ENCODE peak calls at places on chromosomes 5 and 9, in five cellular contexts. J is NCI-H1105 treated with DMSO at 0.1 percent for 48 hours, P is NCI-H524, C is heart right ventricle, H is NCI-H1436. D is an unnamed sample.
A peak's percentile ranks its signal among the peaks of the same experiment; 100 is the strongest.

GRCh38 chr5:170179626-170180025 is 53.2 kb upstream of the C5orf58 start:
- DNase-seq in H (no peak), J (no peak), P (no peak), C (no peak), D (no peak)

GRCh38 chr9:126228779-126229444 is 97.7 kb upstream of the MVB12B start:
- DNase-seq in J (peak; percentile 54), H (peak; percentile 62), P (peak; percentile 86), C (peak; percentile 71), D (peak; percentile 93)

GRCh38 chr9:93669116-93669957 is 93.0 kb downstream of the PHF2 start:
- DNase-seq in P (no peak), H (no peak), C (no peak), J (no peak), D (peak; percentile 24)

GRCh38 chr5:124797665-124798087 is 51.2 kb upstream of the ZNF608 start:
- DNase-seq in H (no peak), P (no peak), J (no peak), C (peak; percentile 41), D (no peak)

GRCh38 chr9:79800578-79800977 is 228.8 kb downstream of the TLE4 start:
- DNase-seq in J (no peak), C (no peak), H (no peak), P (no peak), D (no peak)

GRCh38 chr9:108809269-108809668 is 46.5 kb downstream of the ACTL7B start:
- DNase-seq in H (no peak), P (no peak), J (no peak), C (no peak), D (no peak)

GRCh38 chr5:159003045-159004030 is 96.4 kb downstream of the EBF1 start:
- DNase-seq in J (peak; percentile 0), C (no peak), P (peak; percentile 96), H (peak; percentile 17), D (peak; percentile 40)

GRCh38 chr5:66118294-66118693 is 25.8 kb upstream of the SREK1 start:
- DNase-seq in H (no peak), J (no peak), C (no peak), P (no peak), D (no peak)

GRCh38 chr5:154868702-154869101 is 10.3 kb downstream of the CNOT8 start:
- DNase-seq in P (peak; percentile 61), H (no peak), C (no peak), J (no peak), D (peak; percentile 53)

GRCh38 chr9:91562412-91562811 is 138.8 kb upstream of the NFIL3 start:
- DNase-seq in P (no peak), H (no peak), J (no peak), C (no peak), D (no peak)

GRCh38 chr5:176994460-176995121 is 12.0 kb downstream of the UIMC1 start:
- DNase-seq in P (no peak), C (no peak), H (no peak), J (no peak), D (no peak)

GRCh38 chr9:13721481-13722235 is 442.2 kb upstream of the MPDZ start:
- DNase-seq in H (no peak), P (no peak), C (no peak), J (no peak), D (no peak)

GRCh38 chr5:167261309-167262100 is 1029.9 kb upstream of the WWC1 start:
- DNase-seq in C (no peak), J (no peak), P (peak; percentile 14), H (no peak), D (peak; percentile 54)

GRCh38 chr9:22308177-22308576 is 138.4 kb upstream of the DMRTA1 start:
- DNase-seq in P (peak; percentile 25), C (no peak), J (no peak), H (no peak), D (no peak)

GRCh38 chr5:133391349-133392136 is 220.8 kb downstream of the FSTL4 start:
- DNase-seq in C (no peak), P (no peak), J (no peak), H (no peak), D (no peak)

GRCh38 chr5:82355496-82355895 is 77.3 kb upstream of the RPS23 start:
- DNase-seq in J (no peak), H (no peak), P (no peak), C (peak; percentile 20), D (no peak)

GRCh38 chr5:176578391-176578808 is 29.3 kb downstream of the CDHR2 start:
- DNase-seq in J (no peak), H (no peak), P (peak; percentile 69), C (no peak), D (peak; percentile 67)

GRCh38 chr5:28766565-28767158 is 1728.3 kb upstream of the CDH9 start:
- DNase-seq in J (peak; percentile 85), H (peak; percentile 51), C (no peak), P (peak; percentile 73), D (peak; percentile 8)

GRCh38 chr9:106883626-106884190 is 20.7 kb downstream of the ZNF462 start:
- DNase-seq in J (no peak), P (no peak), H (no peak), C (no peak), D (no peak)

GRCh38 chr5:33690736-33691135 is 201.1 kb downstream of the ADAMTS12 start:
- DNase-seq in J (no peak), C (no peak), P (no peak), H (no peak), D (no peak)

GRCh38 chr5:124057161-124057814 is 545.3 kb downstream of the CSNK1G3 start:
- DNase-seq in H (peak; percentile 70), C (peak; percentile 11), J (peak; percentile 92), P (peak; percentile 58), D (peak; percentile 31)

GRCh38 chr5:10635257-10635860 is 71.5 kb downstream of the ANKRD33B start:
- DNase-seq in H (no peak), P (no peak), J (no peak), C (no peak), D (no peak)

GRCh38 chr5:96624631-96625030 is 37.5 kb upstream of the CAST start:
- DNase-seq in C (no peak), P (no peak), J (no peak), H (no peak), D (no peak)

D was measured in D341Med.